ENCODE peak calls at places on chromosomes 1 and 21, in ten cellular contexts. B is body of pancreas, T is GM12864, Z is fibroblast of mammary gland, O is lower leg skin, S is ascending aorta, E is cardiac fibroblast, C is kidney epithelial cell, G is A549, P is neural progenitor cell. F is an unnamed sample.
A peak's percentile ranks its signal among the peaks of the same experiment; 100 is the strongest.

GRCh38 chr1:196090226-196090625 is 518.0 kb downstream of the KCNT2 start:
- DNase-seq in B (no peak), T (no peak), Z (no peak), O (no peak), S (no peak), E (no peak), C (no peak), G (no peak), P (no peak), F (no peak)

GRCh38 chr1:62782197-62782886 is 1.6 kb upstream of the ATG4C start:
- DNase-seq in B (no peak), T (no peak), Z (peak; percentile 75), O (no peak), S (no peak), E (peak; percentile 81), C (no peak), G (no peak), P (no peak), F (peak; percentile 82)

GRCh38 chr1:147171399-147172167 is 687 bp downstream of the PRKAB2 start:
- DNase-seq in B (no peak), T (no peak), Z (peak; percentile 18), O (no peak), S (no peak), E (no peak), C (no peak), G (peak; percentile 13), P (peak; percentile 41), F (no peak)

GRCh38 chr1:16248603-16249534 is 11.9 kb upstream of the CPLANE2 start:
- DNase-seq in B (peak; percentile 96), T (no peak), Z (peak; percentile 77), O (peak; percentile 95), S (no peak), E (peak; percentile 92), C (peak; percentile 75), G (no peak), P (no peak), F (peak; percentile 85)

GRCh38 chr1:16237343-16237830 is 404 bp upstream of the CPLANE2 start:
- DNase-seq in B (no peak), T (no peak), Z (peak; percentile 65), O (no peak), S (no peak), E (no peak), C (no peak), G (no peak), P (no peak), F (no peak)

GRCh38 chr21:36113647-36114428 is 21.0 kb upstream of the CBR3 start:
- DNase-seq in B (peak; percentile 49), T (no peak), Z (no peak), O (no peak), S (no peak), E (no peak), C (no peak), G (peak; percentile 61), P (no peak), F (no peak)

GRCh38 chr1:5495596-5496410 is 496.4 kb downstream of the NPHP4 start:
- DNase-seq in B (no peak), T (no peak), Z (no peak), O (no peak), S (no peak), E (no peak), C (no peak), G (no peak), P (no peak), F (no peak)

GRCh38 chr1:5645929-5646328 is 346.3 kb downstream of the NPHP4 start:
- DNase-seq in B (no peak), T (no peak), Z (no peak), O (peak; percentile 79), S (no peak), E (no peak), C (no peak), G (no peak), P (no peak), F (no peak)

GRCh38 chr1:204025917-204026709 is 46.8 kb upstream of the SOX13 start:
- DNase-seq in B (no peak), T (no peak), Z (no peak), O (no peak), S (no peak), E (no peak), C (no peak), G (no peak), P (peak; percentile 76), F (no peak)

GRCh38 chr1:236779312-236779711 is 15.8 kb upstream of the MTR start:
- DNase-seq in B (no peak), T (no peak), Z (no peak), O (no peak), S (no peak), E (no peak), C (no peak), G (no peak), P (no peak), F (no peak)

GRCh38 chr1:236773919-236774318 is 21.2 kb upstream of the MTR start:
- DNase-seq in B (no peak), T (no peak), Z (no peak), O (no peak), S (no peak), E (no peak), C (no peak), G (no peak), P (no peak), F (no peak)

DNA sequence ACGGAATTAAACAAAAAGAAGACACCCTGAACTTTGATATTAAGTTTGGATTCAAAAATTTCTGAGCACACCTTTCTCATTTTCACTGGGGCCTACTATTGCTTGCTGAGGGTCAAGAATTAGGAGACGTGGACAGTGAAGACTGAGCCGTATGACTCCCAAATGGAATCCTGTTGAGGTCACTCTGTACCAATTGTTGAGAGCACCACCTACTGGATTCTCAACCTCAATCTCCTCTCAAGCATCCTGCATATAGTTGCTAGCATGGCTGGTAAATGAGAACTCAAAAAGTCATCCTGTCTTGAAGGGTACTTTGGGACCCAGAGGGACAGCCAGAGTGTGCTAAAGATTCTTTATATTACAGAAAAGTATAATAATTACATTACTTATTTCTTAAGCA is 20.2 kb upstream of the MTR start:
- DNase-seq in B (peak; percentile 29), T (no peak), Z (peak; percentile 42), O (no peak), S (no peak), E (peak; percentile 68), C (no peak), G (peak; percentile 37), P (peak; percentile 46), F (peak; percentile 57)
- TF ChIP-seq CTCF in B (peak; percentile 29), T (peak; percentile 30), Z (peak; percentile 38), O (no peak), S (peak; percentile 23), E (peak; percentile 18), C (peak; percentile 54), G (peak; percentile 24), P (peak; percentile 51), F (peak; percentile 57)

DNA sequence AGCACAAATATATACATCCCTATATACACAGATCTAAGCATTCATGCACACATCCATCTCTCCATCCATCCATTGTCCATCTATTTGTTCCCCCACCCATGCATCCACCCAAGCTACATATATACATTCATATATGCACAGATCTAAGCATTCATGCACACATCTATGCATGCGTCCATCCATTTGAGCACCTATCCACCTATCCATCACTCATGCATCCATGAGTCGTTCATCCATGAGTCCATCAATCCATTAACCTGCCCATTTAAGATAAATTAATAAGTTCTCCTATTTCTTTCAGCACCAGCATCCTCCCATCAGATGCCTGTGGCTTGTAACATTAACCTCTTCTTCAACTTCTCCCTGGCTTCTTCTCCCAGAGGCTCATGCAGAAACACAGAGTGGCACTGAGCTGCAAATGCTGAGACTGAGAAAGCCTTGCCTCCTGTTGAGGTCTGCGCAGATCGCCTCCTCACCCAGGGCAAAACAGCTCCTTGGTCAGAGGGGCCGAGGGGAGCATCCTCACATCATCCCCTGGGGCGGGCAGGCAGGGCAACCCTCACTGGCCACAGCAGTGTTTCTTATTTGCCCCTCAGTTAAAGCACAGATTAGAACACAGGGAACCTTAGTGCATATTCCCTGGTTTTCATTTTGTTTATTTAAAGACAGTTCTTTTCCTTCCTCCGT is 17.4 kb upstream of the PDE9A start:
- DNase-seq in B (no peak), T (no peak), Z (no peak), O (no peak), S (no peak), E (no peak), C (no peak), G (no peak), P (no peak), F (no peak)
- H3K4me3 ChIP-seq in B (no peak overlapping the region), T (no peak overlapping the region), Z (no peak overlapping the region), O (no peak overlapping the region), S (no peak overlapping the region), E (no peak overlapping the region), C (no peak overlapping the region), G (no peak overlapping the region), P (no peak overlapping the region), F (no peak overlapping the region)

GRCh38 chr1:14365226-14365994 is 233.1 kb upstream of the KAZN start:
- DNase-seq in B (no peak), T (no peak), Z (peak; percentile 66), O (no peak), S (no peak), E (peak; percentile 32), C (no peak), G (no peak), P (no peak), F (no peak)

GRCh38 chr1:14363191-14363590 is 235.3 kb upstream of the KAZN start:
- DNase-seq in B (no peak), T (no peak), Z (peak; percentile 26), O (no peak), S (no peak), E (peak; percentile 11), C (no peak), G (no peak), P (no peak), F (no peak)

GRCh38 chr1:14366361-14367018 is 232.0 kb upstream of the KAZN start:
- DNase-seq in B (no peak), T (no peak), Z (peak; percentile 49), O (peak; percentile 90), S (no peak), E (peak; percentile 81), C (no peak), G (no peak), P (peak; percentile 60), F (peak; percentile 12)

GRCh38 chr1:14362331-14362730 is 236.2 kb upstream of the KAZN start:
- DNase-seq in B (no peak), T (no peak), Z (peak; percentile 22), O (no peak), S (no peak), E (peak; percentile 36), C (no peak), G (no peak), P (no peak), F (no peak)

GRCh38 chr1:14363707-14364413 is 234.6 kb upstream of the KAZN start:
- DNase-seq in B (no peak), T (no peak), Z (peak; percentile 64), O (no peak), S (no peak), E (no peak), C (no peak), G (no peak), P (no peak), F (no peak)
- TF ChIP-seq CTCF in B (no peak), T (no peak), Z (peak; percentile 33), O (no peak), S (no peak), E (no peak), C (no peak), G (no peak), P (peak; percentile 7), F (peak; percentile 14)

DNA sequence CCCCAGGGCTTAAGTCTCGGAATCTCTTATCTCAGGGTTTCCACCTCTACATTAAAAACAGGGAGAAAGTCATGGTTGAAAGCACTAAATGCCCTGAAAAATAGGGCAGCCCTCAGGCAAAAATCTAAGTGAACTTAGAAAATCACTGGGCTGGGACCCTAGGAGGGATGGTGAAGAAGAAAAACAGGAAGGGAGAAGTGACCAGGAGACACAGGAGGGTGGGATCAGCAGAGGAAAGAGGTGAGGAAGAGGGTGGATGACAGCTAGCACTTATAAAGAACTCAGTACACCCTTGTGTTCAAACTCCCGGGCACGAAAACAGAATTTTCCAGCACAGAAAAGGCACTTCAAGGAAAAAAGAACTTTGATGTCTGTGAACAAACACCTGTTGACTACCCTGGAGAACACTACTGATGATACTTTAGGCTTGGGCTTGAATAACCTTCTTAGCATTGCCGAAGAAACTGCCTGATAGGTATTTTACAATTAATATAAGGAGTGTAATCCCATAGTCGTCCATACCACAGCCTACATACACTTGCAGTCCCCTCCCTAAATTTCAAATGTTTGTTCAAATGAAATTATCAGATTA is 2.0 kb downstream of the CHML start:
- DNase-seq in B (no peak), T (no peak), Z (no peak), O (no peak), S (no peak), E (no peak), C (no peak), G (no peak), P (no peak), F (no peak)
- H3K4me3 ChIP-seq in B (no peak overlapping the region), T (peak overlapping the region; percentile 14), Z (peak overlapping the region; percentile 97), O (no peak overlapping the region), S (no peak overlapping the region), E (no peak overlapping the region), C (peak overlapping the region; percentile 99), G (peak overlapping the region; percentile 74), P (peak overlapping the region; percentile 82), F (peak overlapping the region; percentile 33)

F was measured in choroid plexus epithelial cell.